ENCODE peak calls at places on chromosomes 12 and 14, in five cellular contexts. J is epithelial cell of proximal tubule; C is left ventricle myocardium superior; K is stimulated activated CD4-positive, alpha-beta T cell treated with anti-CD3 and anti-CD28 coated beads, Interleukin-12 subunit alpha, Interleukin-12 subunit beta, amount 100 ng/mL, for 24 hours; V is skeletal muscle cell. X is an unnamed sample.

GRCh38 chr12:84131076-84131475 is 781.5 kb downstream of the SLC6A15 start:
- DNase-seq in V (peak; percentile 46), C (no peak), J (no peak), K (no peak), X (peak; percentile 31)

GRCh38 chr12:27163048-27163715 is 80.8 kb upstream of the C12orf71 start:
- DNase-seq in K (no peak), V (no peak), C (no peak), J (no peak), X (no peak)

GRCh38 chr12:110574044-110574443 is 9.1 kb downstream of the PPTC7 start:
- DNase-seq in C (no peak), J (no peak), K (no peak), V (no peak), X (no peak)

GRCh38 chr14:90969493-90970166 is 90.8 kb downstream of the RPS6KA5 start:
- DNase-seq in J (no peak), C (no peak), V (no peak), K (no peak), X (no peak)

GRCh38 chr12:92226036-92226661 is 80.5 kb upstream of the BTG1 start:
- DNase-seq in C (no peak), V (no peak), K (no peak), J (no peak), X (no peak)

GRCh38 chr12:121649403-121649802 is 20.1 kb downstream of the MORN3 start:
- DNase-seq in C (no peak), J (no peak), K (no peak), V (no peak), X (no peak)

GRCh38 chr14:34450542-34450915 is 11.5 kb downstream of the SPTSSA start:
- DNase-seq in J (no peak), C (no peak), V (no peak), K (no peak), X (no peak)

GRCh38 chr12:24922109-24922508 is 26.8 kb downstream of the BCAT1 start:
- DNase-seq in J (no peak), K (no peak), C (no peak), V (no peak), X (no peak)

GRCh38 chr12:88468546-88468945 is 111.7 kb downstream of the KITLG start:
- DNase-seq in K (no peak), J (no peak), C (no peak), V (no peak), X (peak; percentile 7)

GRCh38 chr12:115440438-115440837 is 756.5 kb upstream of the TBX3 start:
- DNase-seq in K (no peak), C (peak; percentile 57), V (peak; percentile 53), J (peak; percentile 9), X (peak; percentile 54)

GRCh38 chr14:70660967-70661871 is 19.5 kb downstream of the TTC9 start:
- DNase-seq in C (no peak), K (no peak), J (no peak), V (no peak), X (no peak)

GRCh38 chr14:82182646-82183045 is 649.0 kb upstream of the SEL1L start:
- DNase-seq in J (no peak), V (no peak), K (no peak), C (no peak), X (no peak)

GRCh38 chr12:52969828-52970569 is 21.1 kb downstream of the KRT18 start:
- DNase-seq in V (no peak), K (no peak), C (peak; percentile 64), J (no peak), X (no peak)

GRCh38 chr12:122948605-122949004 is 17.7 kb downstream of the ABCB9 start:
- DNase-seq in K (no peak), V (no peak), J (no peak), C (no peak), X (no peak)

GRCh38 chr14:71467419-71467818 is 464.8 kb upstream of the RGS6 start:
- DNase-seq in K (no peak), J (no peak), V (no peak), C (no peak), X (peak; percentile 30)

GRCh38 chr14:33714527-33715222 is 236.2 kb downstream of the EGLN3 start:
- DNase-seq in C (no peak), V (no peak), K (no peak), J (no peak), X (no peak)

GRCh38 chr12:93571854-93572711 is at the start of gene SOCS2:
- DNase-seq in J (no peak), V (no peak), K (no peak), C (peak; percentile 68), X (peak; percentile 54)

GRCh38 chr12:45244561-45245348 is 28.9 kb downstream of the ANO6 start:
- DNase-seq in V (no peak), C (no peak), J (no peak), K (no peak), X (no peak)

GRCh38 chr12:113479578-113480335 is 8.1 kb upstream of the LHX5 start:
- DNase-seq in J (no peak), K (no peak), C (peak; percentile 65), V (no peak), X (peak; percentile 74)

GRCh38 chr12:54890339-54890738 is 36.0 kb downstream of the MUCL1 start:
- DNase-seq in V (no peak), K (no peak), C (no peak), J (no peak), X (no peak)

GRCh38 chr12:3725267-3726115 is 27.4 kb downstream of the CRACR2A start:
- DNase-seq in K (no peak), C (peak; percentile 40), J (no peak), V (no peak), X (peak; percentile 34)

GRCh38 chr14:89447182-89447970 is 30.3 kb upstream of the FOXN3 start:
- DNase-seq in J (no peak), K (no peak), V (no peak), C (no peak), X (no peak)

GRCh38 chr12:132638541-132639408 is 20.2 kb downstream of the P2RX2 start:
- DNase-seq in V (peak; percentile 89), C (no peak), J (peak; percentile 37), K (no peak), X (peak; percentile 88)

GRCh38 chr12:11786638-11787365 is 137.3 kb downstream of the ETV6 start:
- DNase-seq in J (no peak), C (no peak), K (no peak), V (no peak), X (no peak)

GRCh38 chr14:67474366-67474765 is 14.2 kb downstream of the TMEM229B start:
- DNase-seq in J (no peak), K (no peak), V (no peak), C (no peak), X (no peak)

GRCh38 chr12:130702966-130703732 is 12.9 kb downstream of the RIMBP2 start:
- DNase-seq in K (no peak), C (no peak), J (no peak), V (no peak), X (no peak)

GRCh38 chr12:15677207-15677606 is 112.0 kb downstream of the EPS8 start:
- DNase-seq in V (no peak), K (no peak), J (no peak), C (no peak), X (no peak)

GRCh38 chr14:89787525-89787924 is 167.0 kb downstream of the EFCAB11 start:
- DNase-seq in K (no peak), V (no peak), J (no peak), C (no peak), X (peak; percentile 21)

GRCh38 chr12:728781-729180 is 23.6 kb upstream of the WNK1 start:
- DNase-seq in J (no peak), V (no peak), C (no peak), K (no peak), X (no peak)

GRCh38 chr14:100526057-100526456 is 61.2 kb downstream of the BEGAIN start:
- DNase-seq in J (no peak), C (peak; percentile 11), V (no peak), K (no peak), X (peak; percentile 0)

GRCh38 chr14:61678966-61679365 is 16.3 kb upstream of the HIF1A start:
- DNase-seq in J (no peak), K (no peak), V (no peak), C (no peak), X (peak; percentile 18)

GRCh38 chr12:117009759-117010158 is 89.5 kb downstream of the TESC start:
- DNase-seq in C (no peak), J (no peak), V (no peak), K (no peak), X (no peak)

GRCh38 chr12:107847430-107847829 is 72.9 kb downstream of the ASCL4 start:
- DNase-seq in J (no peak), K (no peak), C (no peak), V (no peak), X (no peak)

GRCh38 chr12:76029982-76030377 is 1.6 kb downstream of the PHLDA1 start:
- DNase-seq in K (no peak), V (no peak), C (no peak), J (no peak), X (peak; percentile 13)

GRCh38 chr14:38047518-38047917 is 160.2 kb upstream of the SSTR1 start:
- DNase-seq in K (no peak), J (peak; percentile 10), C (no peak), V (no peak), X (no peak)